ENCODE peak calls at places on chromosomes 12 and 14, in six cellular contexts. A, M, F, X, Y and L are unnamed samples.

GRCh38 chr12:42145552-42146215 is 1.0 kb upstream of the GXYLT1 start:
- DNase-seq in A (no peak), M (peak), F (no peak), X (no peak), Y (no peak), L (peak)

GRCh38 chr12:79527498-79527897 is 163.3 kb downstream of the PAWR start:
- DNase-seq in A (no peak), M (no peak), F (no peak), X (no peak), Y (no peak), L (no peak)

GRCh38 chr12:109377139-109377685 is 29.5 kb downstream of the MYO1H start:
- DNase-seq in A (no peak), M (no peak), F (no peak), X (no peak), Y (no peak), L (peak)

GRCh38 chr14:23632461-23633159 is 3.6 kb upstream of the DHRS2 start:
- DNase-seq in A (no peak), M (no peak), F (no peak), X (no peak), Y (no peak), L (no peak)

GRCh38 chr14:102185360-102185759 is 45.7 kb downstream of the WDR20 start:
- DNase-seq in A (no peak), M (no peak), F (no peak), X (no peak), Y (no peak), L (peak)

GRCh38 chr14:36656769-36657408 is 4.8 kb upstream of the PAX9 start:
- DNase-seq in A (peak), M (peak), F (no peak), X (no peak), Y (no peak), L (no peak)

GRCh38 chr14:22319526-22320352 is 269.3 kb downstream of the DAD1 start:
- DNase-seq in A (no peak), M (peak), F (peak), X (no peak), Y (no peak), L (peak)

GRCh38 chr12:29578070-29578469 is 80.6 kb upstream of the OVCH1 start:
- DNase-seq in A (no peak), M (no peak), F (no peak), X (no peak), Y (no peak), L (no peak)

GRCh38 chr14:57657487-57657886 is 163.8 kb upstream of the CCDC198 start:
- DNase-seq in A (no peak), M (no peak), F (peak), X (no peak), Y (no peak), L (peak)

GRCh38 chr14:104954746-104955395 is 23.3 kb downstream of the AHNAK2 start:
- DNase-seq in A (peak), M (no peak), F (no peak), X (no peak), Y (no peak), L (no peak)

GRCh38 chr12:7141351-7142005 is 11.3 kb downstream of the CLSTN3 start:
- DNase-seq in A (no peak), M (no peak), F (no peak), X (no peak), Y (no peak), L (no peak)

GRCh38 chr12:125203145-125203765 is 138.0 kb downstream of the AACS start:
- DNase-seq in A (no peak), M (peak), F (peak), X (no peak), Y (no peak), L (peak)

GRCh38 chr12:32486158-32486557 is 86.8 kb downstream of the FGD4 start:
- DNase-seq in A (no peak), M (no peak), F (no peak), X (no peak), Y (no peak), L (peak)

GRCh38 chr12:121536058-121536928 is 44.5 kb downstream of the KDM2B start:
- DNase-seq in A (peak), M (peak), F (no peak), X (no peak), Y (peak), L (peak)

GRCh38 chr14:61586539-61587396 is 108.5 kb upstream of the HIF1A start:
- DNase-seq in A (no peak), M (no peak), F (peak), X (peak), Y (no peak), L (peak)

GRCh38 chr14:101985957-101986356 is 21.6 kb downstream of the DYNC1H1 start:
- DNase-seq in A (no peak), M (no peak), F (no peak), X (no peak), Y (no peak), L (no peak)

GRCh38 chr14:24231263-24232120 is 675 bp downstream of the NEDD8 start:
- DNase-seq in A (no peak), M (peak), F (peak), X (no peak), Y (no peak), L (peak)

GRCh38 chr14:90519262-90519920 is 122.6 kb downstream of the CALM1 start:
- DNase-seq in A (no peak), M (no peak), F (no peak), X (no peak), Y (no peak), L (no peak)

GRCh38 chr12:87274594-87275245 is 754.5 kb downstream of the C12orf50 start:
- DNase-seq in A (no peak), M (peak), F (peak), X (peak), Y (no peak), L (peak)

GRCh38 chr14:95547626-95548327 is 12.9 kb downstream of the GLRX5 start:
- DNase-seq in A (no peak), M (no peak), F (peak), X (no peak), Y (no peak), L (peak)

GRCh38 chr14:24262821-24263733 is at the start of gene TGM1:
- DNase-seq in A (no peak), M (no peak), F (peak), X (no peak), Y (no peak), L (peak)

GRCh38 chr14:92978229-92979021 is 55.5 kb downstream of the CHGA start:
- DNase-seq in A (peak), M (no peak), F (no peak), X (no peak), Y (no peak), L (no peak)

GRCh38 chr12:52145228-52145940 is 46.4 kb downstream of the KRT80 start:
- DNase-seq in A (no peak), M (no peak), F (peak), X (no peak), Y (no peak), L (peak)

GRCh38 chr14:33959692-33960151 is 8.8 kb upstream of the EGLN3 start:
- DNase-seq in A (no peak), M (no peak), F (no peak), X (no peak), Y (no peak), L (no peak)

GRCh38 chr14:99333841-99334240 is 61.8 kb upstream of the BCL11B start:
- DNase-seq in A (no peak), M (no peak), F (no peak), X (no peak), Y (no peak), L (no peak)

GRCh38 chr12:29869916-29870315 is 86.2 kb upstream of the TMTC1 start:
- DNase-seq in A (no peak), M (no peak), F (no peak), X (no peak), Y (no peak), L (no peak)

GRCh38 chr12:109761631-109761950 is 48.0 kb downstream of the FAM222A start:
- DNase-seq in A (peak), M (no peak), F (no peak), X (no peak), Y (no peak), L (no peak)

GRCh38 chr12:3097836-3098235 is 20.7 kb downstream of the TSPAN9 start:
- DNase-seq in A (no peak), M (no peak), F (no peak), X (no peak), Y (no peak), L (no peak)

GRCh38 chr12:132524405-132524804 is 34.5 kb downstream of the FBRSL1 start:
- DNase-seq in A (no peak), M (no peak), F (peak), X (no peak), Y (no peak), L (peak)

GRCh38 chr14:57199911-57200310 is 68.8 kb downstream of the EXOC5 start:
- DNase-seq in A (no peak), M (no peak), F (peak), X (peak), Y (no peak), L (peak)

GRCh38 chr12:125794401-125794800 is 729.2 kb downstream of the AACS start:
- DNase-seq in A (no peak), M (no peak), F (peak), X (peak), Y (no peak), L (no peak)